ENCODE peak calls at places on chromosomes 13 and 19, in ten cellular contexts. P is Panc1; Z is kidney epithelial cell; I is breast epithelium; N is colonic mucosa; H is CD8-positive, alpha-beta T cell; O is left ventricle myocardium inferior; M is osteocyte; X is fibroblast of lung; J is stomach. T is an unnamed sample.

GRCh38 chr19:1155352-1156304 is 18.4 kb downstream of the SBNO2 start:
- DNase-seq in Z (no peak), M (no peak), P (no peak), X (no peak), N (no peak), O (no peak), H (no peak), I (no peak), J (no peak), T (no peak)

GRCh38 chr19:18091217-18091608 is 4.5 kb upstream of the IL12RB1 start:
- DNase-seq in J (peak), H (peak), M (no peak), X (no peak), Z (no peak), I (peak), N (peak), O (peak), P (no peak), T (no peak)

GRCh38 chr13:94799330-94799729 is 87.0 kb upstream of the SOX21 start:
- DNase-seq in O (no peak), J (no peak), H (no peak), N (no peak), X (no peak), Z (no peak), M (no peak), P (no peak), I (no peak), T (no peak)

GRCh38 chr13:82963466-82963865 is 918.8 kb downstream of the SLITRK1 start:
- DNase-seq in X (peak), P (no peak), M (no peak), H (no peak), I (no peak), Z (no peak), N (no peak), J (no peak), O (no peak), T (no peak)

GRCh38 chr13:100984349-100984748 is 309.8 kb upstream of the TMTC4 start:
- DNase-seq in N (no peak), J (no peak), M (no peak), I (no peak), P (no peak), Z (no peak), X (no peak), O (no peak), H (no peak), T (no peak)

GRCh38 chr13:89554801-89555200 is 1792.7 kb upstream of the MIR17HG start:
- DNase-seq in I (no peak), Z (no peak), P (no peak), H (no peak), O (no peak), M (no peak), N (no peak), J (no peak), X (peak), T (no peak)

GRCh38 chr13:75432045-75432444 is 49.9 kb downstream of the TBC1D4 start:
- DNase-seq in X (no peak), P (no peak), Z (no peak), I (no peak), J (no peak), N (no peak), M (no peak), H (no peak), O (no peak), T (no peak)

GRCh38 chr13:30355405-30355741 is 48.0 kb upstream of the KATNAL1 start:
- DNase-seq in J (peak), M (no peak), H (peak), X (no peak), O (no peak), P (no peak), N (no peak), Z (no peak), I (no peak), T (peak)

GRCh38 chr13:75825161-75825560 is 189.0 kb downstream of the LMO7 start:
- DNase-seq in Z (no peak), X (no peak), I (no peak), H (no peak), P (no peak), N (no peak), J (no peak), M (no peak), O (no peak), T (no peak)

GRCh38 chr13:111316161-111316730 is 4.2 kb upstream of the TEX29 start:
- DNase-seq in Z (no peak), P (no peak), O (no peak), H (no peak), J (no peak), M (peak), X (no peak), N (no peak), I (no peak), T (no peak)

GRCh38 chr19:23470873-23471555 is 75.7 kb upstream of the ZNF91 start:
- DNase-seq in Z (no peak), O (no peak), X (no peak), M (no peak), J (no peak), H (no peak), N (peak), P (no peak), I (no peak), T (no peak)

GRCh38 chr13:53001444-53001843 is 27.2 kb upstream of the OLFM4 start:
- DNase-seq in I (no peak), X (no peak), H (no peak), O (no peak), N (no peak), P (no peak), Z (no peak), M (no peak), J (no peak), T (no peak)
- TF ChIP-seq CTCF in I (no peak), X (no peak), H (no peak), O (no peak), N (no peak), P (no peak), Z (no peak), M (no peak), J (no peak), T (no peak)

GRCh38 chr19:15249560-15249874 is 17.3 kb upstream of the EPHX3 start:
- DNase-seq in Z (no peak), H (no peak), N (no peak), J (no peak), P (no peak), M (no peak), X (no peak), O (no peak), I (no peak), T (no peak)
- TF ChIP-seq CTCF in Z (no peak), H (no peak), N (no peak), J (no peak), P (no peak), M (no peak), X (no peak), O (no peak), I (no peak), T (no peak)

GRCh38 chr19:40513741-40514315 is 47.0 kb downstream of the SPTBN4 start:
- DNase-seq in N (no peak), I (no peak), M (no peak), J (no peak), H (no peak), X (no peak), O (no peak), Z (no peak), P (no peak), T (no peak)

GRCh38 chr19:40511487-40511886 is 44.7 kb downstream of the SPTBN4 start:
- DNase-seq in H (no peak), X (no peak), M (no peak), I (no peak), P (no peak), O (no peak), J (no peak), N (no peak), Z (no peak), T (no peak)

GRCh38 chr19:40513345-40513678 is 46.5 kb downstream of the SPTBN4 start:
- DNase-seq in X (no peak), M (no peak), Z (no peak), H (no peak), I (no peak), P (no peak), O (no peak), J (no peak), N (no peak), T (no peak)

GRCh38 chr19:40512110-40512472 is 45.3 kb downstream of the SPTBN4 start:
- DNase-seq in H (no peak), M (no peak), P (no peak), I (no peak), O (no peak), N (no peak), X (no peak), Z (no peak), J (no peak), T (no peak)

GRCh38 chr19:40512473-40513344 is 45.9 kb downstream of the SPTBN4 start:
- DNase-seq in M (no peak), J (peak), Z (no peak), N (no peak), I (no peak), O (no peak), P (no peak), H (no peak), X (peak), T (peak)
- TF ChIP-seq CTCF in M (no peak), J (no peak), Z (no peak), N (no peak), I (no peak), O (no peak), P (no peak), H (no peak), X (no peak), T (no peak)

DNA sequence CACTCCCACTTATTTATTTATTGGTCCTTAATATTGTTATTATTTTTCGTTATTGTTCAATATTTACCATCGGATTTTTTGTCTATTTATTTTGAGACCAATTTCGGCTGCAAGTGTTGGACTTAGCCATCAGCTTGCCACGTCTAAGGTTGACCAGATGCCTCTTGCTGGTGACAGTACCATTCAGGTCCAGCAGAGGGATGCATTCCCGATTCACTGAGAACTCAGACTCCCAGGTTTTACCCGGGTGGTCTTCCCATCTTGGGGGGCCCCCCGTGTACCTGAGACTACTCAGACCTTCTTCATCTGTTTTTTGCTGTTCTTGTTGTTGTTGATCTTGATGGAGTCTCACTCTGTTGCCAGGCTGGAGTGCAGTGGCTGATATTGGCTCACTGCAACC is 1435.2 kb downstream of the UQCRFS1 start:
- DNase-seq in H (no peak), I (no peak), J (no peak), P (no peak), X (no peak), Z (no peak), M (peak), O (no peak), N (no peak), T (no peak)
- TF ChIP-seq CTCF in H (no peak), I (no peak), J (no peak), P (peak), X (no peak), Z (no peak), M (no peak), O (peak), N (no peak), T (no peak)

T was measured in body of pancreas.